ENCODE peak calls at places on chromosomes 2 and 18, in eight cellular contexts. One of them, this sample, is unnamed.

GRCh38 chr2:154700142-154700541 is 1.6 kb downstream of the KCNJ3 start:
- DNase-seq in HEK293T: no peak
- DNase-seq in nucleus accumbens: no peak
- DNase-seq in upper lobe of right lung: no peak
- DNase-seq in GM03348: no peak
- DNase-seq in germinal center: no peak
- DNase-seq in cardiac fibroblast: no peak
- DNase-seq in Calu3: no peak
- DNase-seq in this sample: no peak

GRCh38 chr2:6828299-6828584 is 37.5 kb downstream of the CMPK2 start:
- DNase-seq in cardiac fibroblast: peak
- DNase-seq in GM03348: peak
- DNase-seq in upper lobe of right lung: no peak
- DNase-seq in Calu3: no peak
- DNase-seq in germinal center: peak
- DNase-seq in HEK293T: no peak
- DNase-seq in nucleus accumbens: no peak
- DNase-seq in this sample: no peak

GRCh38 chr2:156191547-156191946 is 141.0 kb downstream of the NR4A2 start:
- DNase-seq in GM03348: no peak
- DNase-seq in upper lobe of right lung: no peak
- DNase-seq in HEK293T: no peak
- DNase-seq in cardiac fibroblast: peak
- DNase-seq in germinal center: no peak
- DNase-seq in nucleus accumbens: no peak
- DNase-seq in Calu3: no peak
- DNase-seq in this sample: no peak

GRCh38 chr18:40235881-40236280 is 1719.2 kb upstream of the PIK3C3 start:
- DNase-seq in nucleus accumbens: no peak
- DNase-seq in germinal center: no peak
- DNase-seq in GM03348: no peak
- DNase-seq in upper lobe of right lung: no peak
- DNase-seq in HEK293T: no peak
- DNase-seq in cardiac fibroblast: no peak
- DNase-seq in Calu3: no peak
- DNase-seq in this sample: no peak

GRCh38 chr2:32946314-32947075 is at the start of gene LTBP1:
- DNase-seq in nucleus accumbens: peak
- DNase-seq in HEK293T: peak
- DNase-seq in GM03348: peak
- DNase-seq in germinal center: peak
- DNase-seq in cardiac fibroblast: peak
- DNase-seq in upper lobe of right lung: peak
- DNase-seq in Calu3: peak
- DNase-seq in this sample: peak

GRCh38 chr2:238160206-238161129 is 1.7 kb downstream of the ERFE start:
- DNase-seq in upper lobe of right lung: peak
- DNase-seq in HEK293T: no peak
- DNase-seq in Calu3: peak
- DNase-seq in cardiac fibroblast: peak
- DNase-seq in germinal center: peak
- DNase-seq in nucleus accumbens: no peak
- DNase-seq in GM03348: no peak
- DNase-seq in this sample: no peak

GRCh38 chr2:195520671-195521155 is 136.3 kb upstream of the SLC39A10 start:
- DNase-seq in germinal center: no peak
- DNase-seq in upper lobe of right lung: no peak
- DNase-seq in Calu3: no peak
- DNase-seq in HEK293T: no peak
- DNase-seq in nucleus accumbens: no peak
- DNase-seq in GM03348: peak
- DNase-seq in cardiac fibroblast: peak
- DNase-seq in this sample: no peak

GRCh38 chr2:219675206-219675605 is 47.8 kb downstream of the SLC4A3 start:
- DNase-seq in GM03348: no peak
- DNase-seq in HEK293T: no peak
- DNase-seq in Calu3: no peak
- DNase-seq in upper lobe of right lung: no peak
- DNase-seq in nucleus accumbens: no peak
- DNase-seq in cardiac fibroblast: no peak
- DNase-seq in germinal center: no peak
- DNase-seq in this sample: no peak

GRCh38 chr2:7418343-7418742 is 501.1 kb downstream of the RNF144A start:
- DNase-seq in cardiac fibroblast: no peak
- DNase-seq in germinal center: no peak
- DNase-seq in upper lobe of right lung: no peak
- DNase-seq in HEK293T: no peak
- DNase-seq in GM03348: peak
- DNase-seq in Calu3: no peak
- DNase-seq in nucleus accumbens: no peak
- DNase-seq in this sample: no peak

GRCh38 chr2:101921319-101921960 is 70.3 kb upstream of the IL1R2 start:
- DNase-seq in Calu3: no peak
- DNase-seq in germinal center: peak
- DNase-seq in HEK293T: no peak
- DNase-seq in GM03348: no peak
- DNase-seq in nucleus accumbens: no peak
- DNase-seq in upper lobe of right lung: no peak
- DNase-seq in cardiac fibroblast: no peak
- DNase-seq in this sample: no peak

GRCh38 chr2:180979086-180979934 is 1.1 kb upstream of the UBE2E3 start:
- DNase-seq in Calu3: peak
- DNase-seq in HEK293T: no peak
- DNase-seq in nucleus accumbens: no peak
- DNase-seq in GM03348: peak
- DNase-seq in germinal center: no peak
- DNase-seq in cardiac fibroblast: peak
- DNase-seq in upper lobe of right lung: no peak
- DNase-seq in this sample: no peak

GRCh38 chr18:78780719-78781600 is 198.7 kb upstream of the SALL3 start:
- DNase-seq in nucleus accumbens: no peak
- DNase-seq in HEK293T: no peak
- DNase-seq in germinal center: no peak
- DNase-seq in GM03348: no peak
- DNase-seq in Calu3: no peak
- DNase-seq in upper lobe of right lung: no peak
- DNase-seq in cardiac fibroblast: no peak
- DNase-seq in this sample: no peak

GRCh38 chr2:166568409-166568808 is 74.4 kb upstream of the SCN7A start:
- DNase-seq in cardiac fibroblast: no peak
- DNase-seq in upper lobe of right lung: no peak
- DNase-seq in Calu3: no peak
- DNase-seq in HEK293T: no peak
- DNase-seq in germinal center: no peak
- DNase-seq in nucleus accumbens: no peak
- DNase-seq in GM03348: no peak
- DNase-seq in this sample: no peak